ENCODE peak calls at places on chromosomes 7 and 10, in four cellular contexts. C, D, L and M are unnamed samples.

GRCh38 chr10:72126184-72126871 is 38.0 kb upstream of the SPOCK2 start:
- DNase-seq in C (peak), L (peak), D (peak), M (no peak)

GRCh38 chr10:43057231-43057711 is 19.6 kb upstream of the RET start:
- DNase-seq in C (no peak), D (no peak), L (peak), M (no peak)

GRCh38 chr10:1737222-1738061 is at the start of gene ADARB2:
- DNase-seq in L (peak), C (no peak), D (no peak), M (peak)

GRCh38 chr10:46031648-46032532 is 1.5 kb upstream of the NCOA4 start:
- DNase-seq in C (peak), L (no peak), D (no peak), M (no peak)

GRCh38 chr7:107304636-107305035 is 135.8 kb downstream of the HBP1 start:
- DNase-seq in L (no peak), C (no peak), D (no peak), M (no peak)

GRCh38 chr10:80187465-80188409 is 17.6 kb downstream of the ANXA11 start:
- DNase-seq in C (peak), L (no peak), D (no peak), M (peak)

GRCh38 chr7:154853727-154854095 is 149.2 kb downstream of the PAXIP1 start:
- DNase-seq in C (no peak), D (no peak), L (no peak), M (no peak)

GRCh38 chr10:125017547-125018298 is 75.8 kb downstream of the ZRANB1 start:
- DNase-seq in C (no peak), L (no peak), D (no peak), M (no peak)

GRCh38 chr7:77537136-77537594 is at the start of gene PTPN12:
- DNase-seq in C (no peak), D (no peak), L (no peak), M (no peak)

GRCh38 chr10:103281753-103282152 is 4.8 kb downstream of the INA start:
- DNase-seq in C (peak), D (no peak), L (peak), M (no peak)

GRCh38 chr10:131631619-131632018 is 269.2 kb upstream of the PPP2R2D start:
- DNase-seq in L (no peak), D (no peak), C (no peak), M (no peak)

GRCh38 chr7:50266893-50267386 is 37.6 kb upstream of the IKZF1 start:
- DNase-seq in L (no peak), D (no peak), C (peak), M (peak)

GRCh38 chr7:116512524-116513188 is 12.2 kb upstream of the CAV1 start:
- DNase-seq in C (no peak), L (no peak), D (no peak), M (no peak)

GRCh38 chr10:34254596-34254995 is 560.5 kb downstream of the PARD3 start:
- DNase-seq in C (no peak), L (peak), D (peak), M (peak)

GRCh38 chr10:60377955-60378354 is 11.7 kb downstream of the ANK3 start:
- DNase-seq in C (no peak), L (no peak), D (no peak), M (no peak)

GRCh38 chr10:75405201-75406143 is 3.9 kb upstream of the ZNF503 start:
- DNase-seq in D (no peak), L (peak), C (no peak), M (no peak)

GRCh38 chr7:38660427-38661099 is 29.4 kb upstream of the AMPH start:
- DNase-seq in L (peak), C (peak), D (peak), M (no peak)

GRCh38 chr7:67823345-67823744 is 826.7 kb downstream of the TYW1 start:
- DNase-seq in C (no peak), L (no peak), D (no peak), M (no peak)

GRCh38 chr7:27151341-27151944 is 940 bp downstream of the HOXA3 start:
- DNase-seq in D (no peak), C (no peak), L (no peak), M (no peak)

GRCh38 chr7:98921608-98922372 is 43.5 kb downstream of the TRRAP start:
- DNase-seq in D (no peak), C (no peak), L (no peak), M (no peak)

GRCh38 chr10:108000365-108000764 is 835.9 kb upstream of the SORCS1 start:
- DNase-seq in L (no peak), D (no peak), C (no peak), M (no peak)

GRCh38 chr10:133388265-133388972 is 5.5 kb upstream of the MTG1 start:
- DNase-seq in D (no peak), L (no peak), C (no peak), M (peak)
- TF ChIP-seq ZBTB33 in D (no peak), L (no peak), C (no peak), M (no peak)

GRCh38 chr10:12419279-12419847 is 70.0 kb downstream of the CAMK1D start:
- DNase-seq in L (no peak), D (peak), C (no peak), M (no peak)
- TF ChIP-seq ZBTB33 in L (peak), D (no peak), C (no peak), M (no peak)

GRCh38 chr10:7436490-7437100 is 25.8 kb upstream of the SFMBT2 start:
- DNase-seq in D (no peak), C (no peak), L (no peak), M (no peak)

GRCh38 chr10:7433861-7434260 is 23.0 kb upstream of the SFMBT2 start:
- DNase-seq in L (no peak), D (no peak), C (no peak), M (no peak)

GRCh38 chr10:7434332-7434731 is 23.5 kb upstream of the SFMBT2 start:
- DNase-seq in L (no peak), D (no peak), C (no peak), M (no peak)

GRCh38 chr10:7435674-7436073 is 24.8 kb upstream of the SFMBT2 start:
- DNase-seq in L (no peak), C (no peak), D (no peak), M (no peak)

DNA sequence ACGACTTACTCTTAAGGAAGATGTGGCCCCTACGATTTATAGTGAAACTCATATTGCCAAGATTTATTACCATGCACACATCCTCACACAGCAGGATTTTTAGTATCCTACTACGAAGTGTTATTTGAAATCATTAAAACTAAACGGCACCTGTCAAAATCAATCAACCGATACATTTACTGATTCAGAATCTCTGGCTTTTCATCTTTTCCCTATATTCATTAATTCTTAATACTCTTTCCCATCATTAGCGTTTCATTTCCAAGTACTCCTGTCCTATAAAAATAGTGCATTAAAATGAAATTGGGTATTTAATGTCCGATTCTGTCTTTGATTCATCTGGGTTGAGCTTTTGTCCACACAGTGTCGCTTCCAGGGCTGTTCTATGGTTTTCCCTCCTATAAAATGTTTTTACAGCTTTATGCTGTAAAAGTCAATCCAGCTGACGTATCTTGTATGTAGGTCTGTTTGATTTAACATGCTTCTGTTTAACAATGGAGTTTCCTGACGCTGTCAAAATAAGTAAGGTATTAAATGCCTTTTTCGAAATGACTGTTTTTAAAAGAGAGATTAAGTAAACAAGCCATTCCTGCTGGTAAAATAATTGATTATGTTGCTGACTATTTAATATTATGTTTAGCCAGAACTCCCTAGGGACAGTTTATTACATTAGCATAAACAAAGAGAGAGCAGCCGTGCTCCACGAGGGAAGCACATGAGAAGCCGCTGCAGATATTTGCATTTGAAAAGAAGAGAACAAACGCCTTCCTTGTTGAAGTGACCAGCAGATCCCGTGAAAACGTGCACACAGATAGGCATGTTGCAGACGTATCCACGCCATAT is 22.3 kb upstream of the SFMBT2 start:
- DNase-seq in C (no peak), D (no peak), L (no peak), M (no peak)
- TF ChIP-seq ZBTB33 in C (no peak), D (no peak), L (no peak), M (no peak)

GRCh38 chr10:70714961-70715360 is 42.7 kb downstream of the ADAMTS14 start:
- DNase-seq in L (no peak), D (no peak), C (no peak), M (no peak)
- TF ChIP-seq ZBTB33 in L (no peak), D (no peak), C (no peak), M (no peak)

GRCh38 chr10:3734111-3734510 is 50.9 kb downstream of the KLF6 start:
- DNase-seq in C (no peak), D (no peak), L (no peak), M (no peak)

GRCh38 chr10:3723706-3724225 is 61.2 kb downstream of the KLF6 start:
- DNase-seq in L (no peak), D (no peak), C (no peak), M (no peak)

GRCh38 chr10:3727268-3727667 is 57.7 kb downstream of the KLF6 start:
- DNase-seq in C (no peak), L (no peak), D (no peak), M (no peak)

GRCh38 chr10:3728563-3728962 is 56.4 kb downstream of the KLF6 start:
- DNase-seq in C (no peak), L (no peak), D (no peak), M (no peak)

GRCh38 chr10:3729397-3729796 is 55.6 kb downstream of the KLF6 start:
- DNase-seq in L (no peak), D (no peak), C (no peak), M (no peak)
- TF ChIP-seq ZBTB33 in L (no peak), D (no peak), C (no peak), M (no peak)

GRCh38 chr7:572668-573495 is 53.2 kb upstream of the PDGFA start:
- DNase-seq in D (no peak), C (no peak), L (no peak), M (no peak)

GRCh38 chr7:572013-572667 is 52.5 kb upstream of the PDGFA start:
- DNase-seq in D (no peak), L (no peak), C (no peak), M (no peak)

GRCh38 chr7:570801-571070 is 51.1 kb upstream of the PDGFA start:
- DNase-seq in L (no peak), C (no peak), D (no peak), M (no peak)

GRCh38 chr7:569996-570800 is 50.6 kb upstream of the PDGFA start:
- DNase-seq in C (no peak), L (no peak), D (no peak), M (no peak)

DNA sequence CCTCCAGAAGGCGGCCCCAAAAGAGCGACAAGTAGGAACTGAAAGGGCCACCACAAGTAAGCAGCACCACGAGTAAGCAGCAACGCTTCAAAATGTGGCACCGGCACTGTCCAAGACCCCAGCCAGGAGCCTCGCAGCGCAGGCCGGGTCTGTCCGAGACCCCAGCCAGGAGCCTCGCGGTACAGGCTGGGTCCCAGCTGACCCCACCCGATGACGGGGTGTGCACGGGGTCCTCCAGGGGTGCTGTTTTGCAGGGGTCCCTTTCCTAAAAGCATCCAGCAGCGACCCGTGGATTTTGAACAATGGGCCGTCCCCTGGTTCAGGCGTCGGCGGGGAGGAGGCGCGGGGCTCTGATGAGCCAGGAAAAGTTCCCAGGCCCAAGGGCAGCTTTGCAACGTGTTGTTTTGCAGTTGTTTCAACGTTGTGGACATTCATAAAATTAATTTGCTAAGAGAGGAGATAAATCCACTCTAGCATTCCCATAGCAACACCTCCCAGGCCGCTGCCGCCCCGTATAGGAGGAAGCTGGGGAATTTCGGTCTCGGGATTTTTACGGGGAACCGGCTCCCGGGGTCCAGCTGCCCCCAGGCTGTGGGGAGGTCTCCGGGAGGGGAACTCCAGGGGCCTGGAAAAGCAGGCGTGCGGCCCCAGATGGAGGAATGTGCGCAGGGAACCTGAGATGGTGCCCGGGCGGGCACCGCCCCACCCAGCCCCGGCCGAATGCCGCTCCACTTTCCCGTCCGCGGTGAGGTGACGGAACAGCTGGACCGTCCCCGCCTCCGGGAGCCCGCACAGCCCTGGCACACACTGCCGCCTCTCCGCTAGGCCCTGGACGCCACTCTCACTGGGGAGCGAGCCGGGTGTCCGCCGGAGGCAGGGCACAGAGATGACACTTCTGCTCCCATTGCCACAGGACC is 51.7 kb upstream of the PDGFA start:
- DNase-seq in C (no peak), L (no peak), D (no peak), M (no peak)
- TF ChIP-seq ZBTB33 in C (no peak), L (no peak), D (no peak), M (no peak)

DNA sequence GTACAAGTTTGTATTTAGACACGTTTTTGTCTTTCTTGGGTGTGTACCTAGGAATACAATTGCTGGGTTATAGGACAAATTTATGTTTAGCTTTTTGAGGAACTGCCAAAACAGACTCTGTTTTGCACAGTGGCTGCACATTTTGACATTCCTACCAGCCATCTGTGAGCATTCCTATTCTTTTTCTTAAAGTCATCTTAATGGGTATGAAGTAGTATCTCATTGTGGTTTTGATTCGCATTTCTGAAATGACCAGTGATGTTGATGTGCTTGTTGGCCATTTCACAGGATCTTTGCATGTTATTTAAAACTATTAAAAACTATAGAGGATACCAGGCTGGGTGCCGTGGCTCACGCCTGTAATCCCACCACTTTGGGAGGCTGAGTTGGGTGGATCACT is 32.6 kb upstream of the IL15RA start:
- DNase-seq in D (no peak), C (no peak), L (no peak), M (no peak)
- TF ChIP-seq ZBTB33 in D (no peak), C (no peak), L (no peak), M (no peak)